ENCODE peak calls at places on chromosomes 13 and 19, in seven cellular contexts. F is endodermal cell; S is CD4-positive, alpha-beta T cell; T is left ventricle myocardium inferior; U is left lung; N is GM13976; E is uterus. G is an unnamed sample.

GRCh38 chr19:45947926-45948325 is 25.7 kb downstream of the NOVA2 start:
- DNase-seq in F (no peak), S (no peak), T (no peak), U (no peak), N (no peak), E (no peak), G (no peak)

GRCh38 chr13:27481766-27482165 is 31.4 kb upstream of the MTIF3 start:
- DNase-seq in F (peak), S (no peak), T (peak), U (peak), N (no peak), E (peak), G (peak)

GRCh38 chr13:79386125-79386822 is 19.8 kb downstream of the RBM26 start:
- DNase-seq in F (no peak), S (no peak), T (no peak), U (no peak), N (no peak), E (no peak), G (no peak)

GRCh38 chr13:90800082-90800746 is 547.3 kb upstream of the MIR17HG start:
- DNase-seq in F (no peak), S (no peak), T (peak), U (no peak), N (no peak), E (no peak), G (no peak)

GRCh38 chr19:42392165-42392564 is 2.1 kb upstream of the CNFN start:
- DNase-seq in F (no peak), S (no peak), T (no peak), U (no peak), N (no peak), E (no peak), G (no peak)

GRCh38 chr13:108102771-108103170 is 112.6 kb downstream of the LIG4 start:
- DNase-seq in F (no peak), S (no peak), T (no peak), U (no peak), N (no peak), E (no peak), G (no peak)

GRCh38 chr13:74758188-74758587 is 624.0 kb upstream of the KLF12 start:
- DNase-seq in F (peak), S (no peak), T (no peak), U (no peak), N (no peak), E (no peak), G (no peak)

GRCh38 chr19:7211191-7211988 is 82.8 kb downstream of the INSR start:
- DNase-seq in F (peak), S (no peak), T (peak), U (no peak), N (no peak), E (peak), G (no peak)

GRCh38 chr19:35661995-35662340 is 4.3 kb upstream of the UPK1A start:
- DNase-seq in F (no peak), S (no peak), T (no peak), U (no peak), N (no peak), E (no peak), G (no peak)
- TF ChIP-seq CTCF in F (no peak), S (no peak), T (no peak), U (no peak), N (no peak), E (no peak), G (no peak)

GRCh38 chr13:29579094-29579493 is 16.4 kb downstream of the SLC7A1 start:
- DNase-seq in F (no peak), S (no peak), T (no peak), U (no peak), N (no peak), E (no peak), G (no peak)
- TF ChIP-seq CTCF in F (no peak), S (no peak), T (no peak), U (no peak), N (no peak), E (no peak), G (no peak)

DNA sequence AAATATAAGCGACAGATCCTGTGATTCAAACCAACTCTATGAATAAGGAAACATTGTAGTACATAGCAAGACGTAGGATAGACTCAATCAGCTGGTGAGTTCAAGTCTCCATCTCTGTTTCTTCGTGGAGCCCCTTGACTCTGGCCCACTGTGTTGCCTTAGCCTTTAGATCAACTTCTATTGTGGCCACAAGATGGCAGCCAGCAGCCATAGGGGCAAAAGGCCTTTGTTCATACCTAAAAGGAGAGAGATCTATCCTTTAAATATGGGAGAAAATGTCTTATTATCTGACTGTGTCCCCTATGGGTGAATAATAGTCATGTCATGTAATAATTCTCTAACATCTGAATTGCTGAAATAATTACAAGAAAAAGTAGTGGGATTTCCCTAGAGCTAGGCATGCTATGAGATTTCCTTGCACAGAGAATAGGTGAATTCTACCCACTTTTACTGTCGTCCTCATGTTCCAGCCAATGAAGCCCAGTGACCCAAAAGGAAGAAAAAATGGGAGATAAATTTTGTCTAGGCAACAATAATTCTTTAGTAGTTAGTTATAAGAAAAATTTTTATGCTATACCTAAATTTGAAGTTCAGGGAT is 129.4 kb downstream of the PCDH20 start:
- DNase-seq in F (peak), S (no peak), T (no peak), U (no peak), N (no peak), E (no peak), G (no peak)
- TF ChIP-seq CTCF in F (peak), S (no peak), T (peak), U (no peak), N (no peak), E (no peak), G (peak)

GRCh38 chr13:106033634-106034033 is 501.8 kb downstream of the EFNB2 start:
- DNase-seq in F (no peak), S (no peak), T (no peak), U (no peak), N (no peak), E (no peak), G (no peak)
- TF ChIP-seq CTCF in F (peak), S (no peak), T (peak), U (no peak), N (no peak), E (no peak), G (peak)